ENCODE peak calls at places on chromosomes 6 and 20, in four cellular contexts. Y is CD4-positive, alpha-beta T cell; S is dorsolateral prefrontal cortex; R is stimulated activated CD4-positive, alpha-beta T cell treated with anti-CD3 and anti-CD28 coated beads, Interleukin-1b, Interleukin-23, amount 100 ng/mL, for 24 hours. U is an unnamed sample.

GRCh38 chr6:12528581-12529363 is 187.8 kb upstream of the PHACTR1 start:
- DNase-seq in Y (no peak), S (no peak), R (no peak), U (no peak)

GRCh38 chr6:32046450-32047083 is 8.4 kb downstream of the CYP21A2 start:
- DNase-seq in Y (no peak), S (no peak), R (no peak), U (no peak)

GRCh38 chr20:46139908-46140482 is 21.9 kb downstream of the CD40 start:
- DNase-seq in Y (no peak), S (no peak), R (no peak), U (no peak)

GRCh38 chr6:158068893-158069799 is 87.5 kb downstream of the SYNJ2 start:
- DNase-seq in Y (no peak), S (no peak), R (no peak), U (no peak)

GRCh38 chr20:41862476-41862875 is 244.3 kb upstream of the CHD6 start:
- DNase-seq in Y (no peak), S (no peak), R (no peak), U (no peak)

GRCh38 chr6:112010328-112010727 is 43.6 kb upstream of the CCN6 start:
- DNase-seq in Y (no peak), S (no peak), R (no peak), U (no peak)

GRCh38 chr20:38642498-38642897 is 40.9 kb downstream of the ARHGAP40 start:
- DNase-seq in Y (no peak), S (no peak), R (no peak), U (no peak)

GRCh38 chr6:151490996-151491395 is 2.8 kb upstream of the CCDC170 start:
- DNase-seq in Y (no peak), S (no peak), R (no peak), U (no peak)

GRCh38 chr20:51574248-51575033 is 31.9 kb upstream of the NFATC2 start:
- DNase-seq in Y (no peak), S (no peak), R (peak; percentile 41), U (no peak)

GRCh38 chr6:14313220-14313619 is 195.6 kb downstream of the CD83 start:
- DNase-seq in Y (no peak), S (no peak), R (no peak), U (no peak)

GRCh38 chr6:132202569-132202968 is 198.7 kb downstream of the MOXD1 start:
- DNase-seq in Y (no peak), S (no peak), R (no peak), U (no peak)

GRCh38 chr6:36596359-36596758 is 2.2 kb downstream of the SRSF3 start:
- DNase-seq in Y (no peak), S (no peak), R (no peak), U (no peak)

GRCh38 chr6:19415605-19416326 is 421.4 kb upstream of the ID4 start:
- DNase-seq in Y (no peak), S (no peak), R (no peak), U (no peak)

GRCh38 chr20:40472905-40473304 is 216.1 kb downstream of the MAFB start:
- DNase-seq in Y (no peak), S (no peak), R (no peak), U (no peak)

GRCh38 chr20:41869261-41869660 is 251.1 kb upstream of the CHD6 start:
- DNase-seq in Y (no peak), S (no peak), R (no peak), U (no peak)

GRCh38 chr20:33465536-33466302 is 22.2 kb upstream of the SNTA1 start:
- DNase-seq in Y (no peak), S (peak; percentile 87), R (no peak), U (no peak)

GRCh38 chr20:13220194-13220856 is 749 bp upstream of the ISM1 start:
- DNase-seq in Y (peak; percentile 19), S (peak; percentile 11), R (peak; percentile 28), U (peak; percentile 9)

GRCh38 chr20:10119336-10119735 is 84.5 kb downstream of the ANKEF1 start:
- DNase-seq in Y (no peak), S (no peak), R (no peak), U (no peak)

GRCh38 chr6:26170951-26171841 is 84.0 kb downstream of the HFE start:
- DNase-seq in Y (no peak), S (no peak), R (no peak), U (no peak)

GRCh38 chr6:7232351-7232750 is 80.6 kb downstream of the SSR1 start:
- DNase-seq in Y (no peak), S (no peak), R (no peak), U (no peak)

GRCh38 chr6:159107451-159108260 is 61.5 kb upstream of the FNDC1 start:
- DNase-seq in Y (peak; percentile 67), S (no peak), R (no peak), U (peak; percentile 90)

GRCh38 chr20:56358070-56358469 is 704 bp upstream of the FAM210B start:
- DNase-seq in Y (no peak), S (no peak), R (no peak), U (no peak)

GRCh38 chr6:143293526-143293925 is 157.0 kb downstream of the ADAT2 start:
- DNase-seq in Y (no peak), S (no peak), R (no peak), U (no peak)

GRCh38 chr20:330233-331149 is 5.1 kb downstream of the SOX12 start:
- DNase-seq in Y (peak; percentile 50), S (peak; percentile 57), R (no peak), U (peak; percentile 52)

GRCh38 chr6:91144161-91144560 is 557.3 kb upstream of the MAP3K7 start:
- DNase-seq in Y (no peak), S (no peak), R (no peak), U (no peak)

GRCh38 chr6:41072836-41073202 is at the start of gene NFYA:
- DNase-seq in Y (peak; percentile 100), S (no peak), R (no peak), U (no peak)

GRCh38 chr6:122789862-122790739 is 1.0 kb downstream of the SMPDL3A start:
- DNase-seq in Y (no peak), S (peak; percentile 26), R (peak; percentile 1), U (no peak)

GRCh38 chr20:35339007-35339406 is 46.8 kb upstream of the FAM83C start:
- DNase-seq in Y (no peak), S (no peak), R (no peak), U (no peak)

GRCh38 chr20:58810116-58810878 is 40.4 kb downstream of the GNAS-AS1 start:
- DNase-seq in Y (no peak), S (no peak), R (no peak), U (no peak)

GRCh38 chr20:4029505-4030467 is 14.4 kb upstream of the RNF24 start:
- DNase-seq in Y (no peak), S (no peak), R (no peak), U (no peak)

GRCh38 chr6:122438975-122439374 is 32.6 kb downstream of the SERINC1 start:
- DNase-seq in Y (no peak), S (no peak), R (no peak), U (no peak)

GRCh38 chr20:13183005-13183404 is 38.1 kb upstream of the ISM1 start:
- DNase-seq in Y (no peak), S (no peak), R (no peak), U (no peak)

GRCh38 chr6:130070747-130071146 is 52.4 kb downstream of the L3MBTL3 start:
- DNase-seq in Y (no peak), S (no peak), R (no peak), U (no peak)

GRCh38 chr6:20876016-20876415 is 341.8 kb downstream of the CDKAL1 start:
- DNase-seq in Y (no peak), S (no peak), R (no peak), U (no peak)

GRCh38 chr6:3816251-3816650 is 32.9 kb upstream of the FAM50B start:
- DNase-seq in Y (no peak), S (no peak), R (no peak), U (no peak)

GRCh38 chr20:40654876-40655275 is 34.2 kb downstream of the MAFB start:
- DNase-seq in Y (no peak), S (no peak), R (no peak), U (no peak)

GRCh38 chr20:57199656-57200405 is 66.6 kb downstream of the BMP7 start:
- DNase-seq in Y (no peak), S (no peak), R (no peak), U (no peak)

GRCh38 chr6:142361765-142362540 is 60.1 kb downstream of the ADGRG6 start:
- DNase-seq in Y (no peak), S (no peak), R (no peak), U (no peak)

GRCh38 chr6:124887872-124888580 is 74.2 kb upstream of the RNF217 start:
- DNase-seq in Y (no peak), S (no peak), R (no peak), U (no peak)

U was measured in T-helper 2 cell.